ENCODE peak calls at places on chromosomes 12 and 14, in five cellular contexts. One of them, this sample, is unnamed.

GRCh38 chr12:107843351-107844311 is 69.1 kb downstream of the ASCL4 start:
- DNase-seq in ovary: no peak
- DNase-seq in hippocampal formation: no peak
- DNase-seq in cardiac fibroblast: peak
- DNase-seq in mucosa of descending colon: no peak
- DNase-seq in this sample: no peak

GRCh38 chr12:22609501-22609900 is 15.5 kb upstream of the ETNK1 start:
- DNase-seq in hippocampal formation: no peak
- DNase-seq in cardiac fibroblast: no peak
- DNase-seq in ovary: no peak
- DNase-seq in mucosa of descending colon: no peak
- DNase-seq in this sample: no peak

GRCh38 chr14:24150061-24150460 is 2.8 kb downstream of the RNF31 start:
- DNase-seq in hippocampal formation: no peak
- DNase-seq in ovary: no peak
- DNase-seq in cardiac fibroblast: no peak
- DNase-seq in mucosa of descending colon: no peak
- DNase-seq in this sample: no peak

GRCh38 chr12:51009038-51009437 is 17.1 kb downstream of the SLC11A2 start:
- DNase-seq in cardiac fibroblast: no peak
- DNase-seq in hippocampal formation: peak
- DNase-seq in ovary: peak
- DNase-seq in mucosa of descending colon: peak
- DNase-seq in this sample: peak

GRCh38 chr14:63045234-63045611 is at the start of gene KCNH5:
- DNase-seq in ovary: no peak
- DNase-seq in mucosa of descending colon: no peak
- DNase-seq in hippocampal formation: no peak
- DNase-seq in cardiac fibroblast: peak
- DNase-seq in this sample: peak

GRCh38 chr14:90302529-90303303 is 29.0 kb downstream of the NRDE2 start:
- DNase-seq in ovary: no peak
- DNase-seq in cardiac fibroblast: no peak
- DNase-seq in mucosa of descending colon: no peak
- DNase-seq in hippocampal formation: no peak
- DNase-seq in this sample: no peak

GRCh38 chr14:101318271-101318670 is 243.0 kb upstream of the DIO3 start:
- DNase-seq in hippocampal formation: no peak
- DNase-seq in mucosa of descending colon: no peak
- DNase-seq in ovary: no peak
- DNase-seq in cardiac fibroblast: no peak
- DNase-seq in this sample: no peak

GRCh38 chr12:48157889-48158370 is 615 bp upstream of the ASB8 start:
- DNase-seq in ovary: no peak
- DNase-seq in cardiac fibroblast: no peak
- DNase-seq in hippocampal formation: no peak
- DNase-seq in mucosa of descending colon: no peak
- DNase-seq in this sample: no peak

GRCh38 chr12:68001486-68002466 is 12.5 kb downstream of the IFNG-AS1 start:
- DNase-seq in cardiac fibroblast: peak
- DNase-seq in ovary: no peak
- DNase-seq in hippocampal formation: no peak
- DNase-seq in mucosa of descending colon: no peak
- DNase-seq in this sample: no peak

GRCh38 chr14:71539660-71540285 is 392.5 kb upstream of the RGS6 start:
- DNase-seq in hippocampal formation: peak
- DNase-seq in mucosa of descending colon: no peak
- DNase-seq in ovary: no peak
- DNase-seq in cardiac fibroblast: no peak
- DNase-seq in this sample: peak

GRCh38 chr12:47223848-47224213 is 144.1 kb upstream of the AMIGO2 start:
- DNase-seq in cardiac fibroblast: peak
- DNase-seq in hippocampal formation: no peak
- DNase-seq in mucosa of descending colon: peak
- DNase-seq in ovary: peak
- DNase-seq in this sample: no peak

GRCh38 chr12:14560904-14561574 is 6.6 kb downstream of the PLBD1 start:
- DNase-seq in hippocampal formation: no peak
- DNase-seq in ovary: no peak
- DNase-seq in cardiac fibroblast: no peak
- DNase-seq in mucosa of descending colon: no peak
- DNase-seq in this sample: no peak

GRCh38 chr12:14884458-14884878 is 1.2 kb downstream of the MGP start:
- DNase-seq in cardiac fibroblast: peak
- DNase-seq in ovary: peak
- DNase-seq in mucosa of descending colon: peak
- DNase-seq in hippocampal formation: peak
- DNase-seq in this sample: peak

GRCh38 chr12:104886418-104887401 is 71.4 kb downstream of the SLC41A2 start:
- DNase-seq in mucosa of descending colon: no peak
- DNase-seq in ovary: no peak
- DNase-seq in hippocampal formation: no peak
- DNase-seq in cardiac fibroblast: peak
- DNase-seq in this sample: no peak